ENCODE peak calls at places on chromosomes 13 and 19, in five cellular contexts. Q is H1, B is K562, W is GM12878, X is HepG2. F is an unnamed sample.
A peak's percentile ranks its signal among the peaks of the same experiment; 100 is the strongest.

GRCh38 chr19:48415395-48415794 is 21.9 kb downstream of the GRIN2D start:
- DNase-seq in Q (peak; percentile 97), B (peak; percentile 88), W (no peak), X (peak; percentile 52), F (peak; percentile 84)

GRCh38 chr13:20814224-20814910 is 40.6 kb upstream of the EEF1AKMT1 start:
- DNase-seq in Q (no peak), B (no peak), W (no peak), X (no peak), F (no peak)

GRCh38 chr19:798415-799075 is 1.3 kb downstream of the PTBP1 start:
- DNase-seq in Q (no peak), B (peak; percentile 39), W (no peak), X (peak; percentile 43), F (no peak)

GRCh38 chr13:97000295-97000925 is 6.1 kb upstream of the OXGR1 start:
- DNase-seq in Q (no peak), B (no peak), W (no peak), X (no peak), F (no peak)

GRCh38 chr19:2170219-2170618 is 6.5 kb downstream of the DOT1L start:
- DNase-seq in Q (no peak), B (no peak), W (no peak), X (no peak), F (no peak)

GRCh38 chr19:32231691-32232090 is 113.7 kb upstream of the ZNF507 start:
- DNase-seq in Q (peak; percentile 24), B (no peak), W (no peak), X (no peak), F (no peak)

GRCh38 chr13:49540552-49540951 is 44.8 kb downstream of the PHF11 start:
- DNase-seq in Q (no peak), B (no peak), W (peak; percentile 23), X (no peak), F (no peak)

GRCh38 chr13:98930014-98930625 is 47.7 kb downstream of the DOCK9 start:
- DNase-seq in Q (no peak), B (no peak), W (no peak), X (no peak), F (no peak)

GRCh38 chr19:42219812-42220750 is at the start of gene ZNF526:
- DNase-seq in Q (peak; percentile 97), B (peak; percentile 98), W (peak; percentile 95), X (peak; percentile 98), F (peak; percentile 93)

GRCh38 chr13:48263196-48263595 is 30.2 kb downstream of the ITM2B start:
- DNase-seq in Q (no peak), B (no peak), W (no peak), X (no peak), F (no peak)

GRCh38 chr19:34075661-34076091 is 96.6 kb upstream of the LSM14A start:
- DNase-seq in Q (no peak), B (no peak), W (no peak), X (no peak), F (no peak)

GRCh38 chr13:95160112-95160906 is 140.9 kb downstream of the ABCC4 start:
- DNase-seq in Q (no peak), B (no peak), W (no peak), X (peak; percentile 91), F (no peak)

GRCh38 chr19:39209196-39209595 is 5.1 kb upstream of the SYCN start:
- DNase-seq in Q (no peak), B (no peak), W (no peak), X (no peak), F (no peak)

GRCh38 chr19:43420954-43421353 is 6.3 kb downstream of the TEX101 start:
- DNase-seq in Q (no peak), B (no peak), W (no peak), X (no peak), F (no peak)

GRCh38 chr19:16190736-16191135 is 5.5 kb downstream of the FAM32A start:
- DNase-seq in Q (no peak), B (no peak), W (no peak), X (no peak), F (no peak)

GRCh38 chr19:8108560-8109445 is 40.6 kb downstream of the FBN3 start:
- DNase-seq in Q (no peak), B (peak; percentile 7), W (no peak), X (no peak), F (no peak)

GRCh38 chr19:42407816-42408175 is 17.7 kb upstream of the CNFN start:
- DNase-seq in Q (no peak), B (no peak), W (no peak), X (no peak), F (no peak)

GRCh38 chr19:19120308-19121156 is 17.7 kb downstream of the TMEM161A start:
- DNase-seq in Q (peak; percentile 100), B (peak; percentile 99), W (no peak), X (peak; percentile 35), F (no peak)

DNA sequence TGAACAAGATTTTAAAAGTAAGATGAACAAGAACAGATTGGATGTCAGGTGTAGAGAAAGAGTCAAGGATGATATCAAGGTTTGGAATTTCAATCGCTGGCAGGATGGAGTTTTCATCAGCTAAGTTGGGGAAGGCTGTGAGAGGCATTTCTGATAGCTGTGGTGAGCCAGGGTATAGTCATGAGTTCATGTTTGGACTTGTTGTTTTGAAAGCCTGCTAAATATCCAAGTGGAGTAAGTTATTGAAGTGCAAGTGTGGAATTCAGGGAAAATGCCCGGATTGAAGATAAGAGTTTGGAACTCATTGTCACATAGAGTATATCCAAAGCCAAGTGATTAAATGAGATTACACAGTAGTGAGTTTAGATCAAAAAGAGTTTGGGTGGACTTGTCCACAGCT is 11.0 kb upstream of the EPSTI1 start:
- DNase-seq in Q (no peak), B (no peak), W (no peak), X (no peak), F (no peak)
- TF ChIP-seq MAX in Q (no peak), B (no peak), W (no peak), X (no peak), F (no peak)

DNA sequence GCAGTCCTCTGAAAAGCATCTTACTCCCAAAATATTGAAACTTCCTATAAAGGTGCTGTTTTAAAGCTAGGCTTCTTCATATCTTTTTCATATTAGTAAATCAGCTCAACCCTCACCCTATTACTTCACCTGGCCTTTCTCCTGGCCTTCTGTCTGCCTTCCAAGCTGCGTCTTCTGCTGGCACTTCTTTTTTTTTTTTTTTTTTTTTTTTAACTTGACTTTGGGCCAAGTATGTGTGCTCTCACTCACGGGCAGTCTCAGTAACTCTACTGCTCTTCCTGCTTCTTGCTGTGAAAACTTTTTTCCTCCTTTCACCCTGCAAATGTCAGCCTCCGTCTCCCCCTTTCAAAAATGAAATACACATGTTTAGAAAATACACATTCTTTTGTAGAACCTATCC is 41.2 kb upstream of the KCTD4 start:
- DNase-seq in Q (no peak), B (no peak), W (no peak), X (no peak), F (peak; percentile 15)
- TF ChIP-seq SIN3A in Q (no peak), B (no peak), W (no peak), X (no peak), F (no peak)

GRCh38 chr13:32947886-32948285 is 68.3 kb upstream of the KL start:
- DNase-seq in Q (no peak), B (no peak), W (no peak), X (no peak), F (no peak)
- TF ChIP-seq SRF in Q (no peak), B (no peak), W (no peak), X (no peak), F (no peak)

GRCh38 chr13:113209880-113210421 is 538 bp downstream of the CUL4A start:
- DNase-seq in Q (peak; percentile 76), B (no peak), W (no peak), X (peak; percentile 32), F (peak; percentile 45)

GRCh38 chr13:113209336-113209879 is at the start of gene CUL4A:
- DNase-seq in Q (peak; percentile 59), B (peak; percentile 70), W (no peak), X (peak; percentile 61), F (peak; percentile 31)

GRCh38 chr13:113210834-113211233 is 1.4 kb downstream of the CUL4A start:
- DNase-seq in Q (no peak), B (no peak), W (no peak), X (no peak), F (no peak)

GRCh38 chr13:113207890-113208423 is 512 bp downstream of the PCID2 start:
- DNase-seq in Q (peak; percentile 67), B (no peak), W (no peak), X (peak; percentile 26), F (no peak)

DNA sequence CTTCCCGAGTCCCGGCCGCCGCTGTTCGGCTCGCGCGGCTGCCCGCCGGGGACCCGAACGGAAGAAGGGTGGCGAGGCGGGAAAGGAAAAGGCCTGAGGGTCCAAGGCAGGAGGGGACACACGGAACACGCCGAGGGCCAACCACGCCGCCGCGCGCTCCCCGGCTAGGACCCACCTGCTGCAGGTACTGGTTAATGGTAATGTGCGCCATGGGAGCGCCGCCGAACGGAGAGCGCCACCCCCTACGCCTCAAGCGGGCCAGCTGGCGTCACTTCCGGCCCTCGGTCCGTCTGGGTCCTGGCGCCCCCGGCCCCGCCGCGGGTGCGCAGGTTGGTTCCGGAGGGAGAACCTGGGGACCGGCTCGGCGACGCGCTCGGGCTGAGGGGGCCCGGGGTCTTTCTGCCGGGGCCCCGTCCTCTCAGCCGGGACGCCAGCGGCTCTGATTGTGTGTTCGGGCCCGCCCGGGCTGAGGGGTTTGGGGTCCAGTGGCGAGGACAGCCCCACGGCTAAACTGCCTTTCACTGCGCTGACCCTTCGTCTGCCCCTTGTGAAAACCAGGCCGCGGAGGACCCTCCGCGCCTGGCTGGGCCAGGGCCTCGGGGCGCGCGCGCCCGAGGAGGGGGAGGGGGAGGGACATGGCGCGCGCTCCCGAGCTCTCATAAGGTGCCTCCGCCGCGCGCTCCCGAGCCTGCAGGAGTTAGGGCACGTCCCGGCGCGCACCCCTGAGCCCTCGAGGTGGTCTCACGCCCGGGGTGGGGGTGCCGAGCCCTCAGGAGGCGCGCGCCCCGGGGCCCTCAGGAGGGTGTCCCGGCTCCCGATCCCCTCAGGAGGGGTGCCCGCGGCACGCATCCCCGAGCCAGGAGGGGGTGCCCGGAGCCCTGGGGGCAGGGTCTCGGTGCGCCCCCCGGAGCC is at the start of gene PCID2:
- DNase-seq in Q (peak; percentile 98), B (peak; percentile 75), W (peak; percentile 48), X (peak; percentile 82), F (peak; percentile 82)
- TF ChIP-seq MAX in Q (peak; percentile 77), B (no peak), W (peak; percentile 71), X (peak; percentile 77), F (no peak)

GRCh38 chr13:44818428-44818827 is 170.8 kb downstream of the NUFIP1 start:
- DNase-seq in Q (no peak), B (no peak), W (no peak), X (peak; percentile 24), F (peak; percentile 41)
- TF ChIP-seq SIN3A in Q (no peak), B (no peak), W (no peak), X (no peak), F (no peak)

DNA sequence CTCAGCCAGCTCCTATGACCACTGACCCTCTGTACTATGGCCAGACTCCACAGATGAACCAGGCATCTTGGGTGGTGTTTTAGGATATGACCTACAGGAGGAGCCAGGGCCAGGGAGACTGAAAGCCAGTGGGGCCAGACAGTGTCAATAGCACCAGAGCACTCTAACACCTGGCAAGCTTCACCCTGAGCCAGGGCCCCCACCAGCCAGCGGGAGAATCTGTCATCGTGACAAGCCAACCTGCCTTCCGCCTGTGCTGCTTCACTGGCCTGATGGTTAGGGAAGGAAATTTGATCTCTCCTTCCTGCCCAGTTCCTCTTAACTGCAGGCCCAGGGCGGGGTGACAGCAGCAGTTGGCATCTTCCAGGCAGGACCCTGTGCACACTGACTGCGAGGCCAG is 222.4 kb downstream of the UQCRFS1 start:
- DNase-seq in Q (no peak), B (no peak), W (no peak), X (no peak), F (no peak)
- TF ChIP-seq SRF in Q (no peak), B (no peak), W (no peak), X (no peak), F (no peak)

F was measured in HCT116.